ENCODE peak calls at places on chromosomes 16 and 17, in eight cellular contexts. A, T, U, M, P, C, H and B are unnamed samples.

GRCh38 chr17:66602659-66603363 is 232.1 kb upstream of the CACNG5 start:
- DNase-seq in P (no peak), H (peak), U (no peak), T (no peak), A (peak), M (no peak), C (no peak), B (no peak)

GRCh38 chr17:7887482-7888183 is 956 bp upstream of the CHD3 start:
- DNase-seq in P (peak), M (peak), A (peak), H (peak), T (peak), U (peak), C (peak), B (peak)

GRCh38 chr17:3966720-3967363 is 2.6 kb upstream of the ATP2A3 start:
- DNase-seq in M (no peak), T (no peak), P (peak), H (no peak), U (no peak), A (no peak), C (no peak), B (no peak)

GRCh38 chr17:27571563-27572129 is 59.3 kb upstream of the LGALS9 start:
- DNase-seq in A (no peak), U (no peak), H (no peak), P (no peak), M (no peak), C (no peak), T (no peak), B (no peak)

GRCh38 chr17:8121531-8122390 is 2.1 kb downstream of the HES7 start:
- DNase-seq in U (no peak), C (no peak), P (peak), M (peak), T (no peak), H (peak), A (peak), B (peak)

GRCh38 chr17:56770427-56770826 is 63.3 kb downstream of the C17orf67 start:
- DNase-seq in A (no peak), P (no peak), U (no peak), C (no peak), M (no peak), H (no peak), T (no peak), B (no peak)

GRCh38 chr16:67181346-67181745 is 2.4 kb downstream of the MATCAP1 start:
- DNase-seq in A (peak), P (peak), H (peak), T (no peak), U (no peak), C (peak), M (no peak), B (no peak)

GRCh38 chr16:525520-526180 is 1.9 kb upstream of the CAPN15 start:
- DNase-seq in C (peak), T (no peak), M (peak), U (peak), A (peak), P (peak), H (peak), B (no peak)

GRCh38 chr16:65094009-65094408 is 27.9 kb downstream of the CDH11 start:
- DNase-seq in M (no peak), U (no peak), C (no peak), T (no peak), H (no peak), P (no peak), A (no peak), B (no peak)

GRCh38 chr16:81908466-81909230 is 102.6 kb downstream of the SDR42E1 start:
- DNase-seq in A (no peak), M (no peak), P (no peak), H (no peak), C (no peak), U (no peak), T (no peak), B (no peak)
- TF ChIP-seq CTCF in A (no peak), M (no peak), P (no peak), H (no peak), C (no peak), U (no peak), T (no peak), B (no peak)

GRCh38 chr16:24049113-24049512 is 207.0 kb upstream of the CACNG3 start:
- DNase-seq in C (no peak), T (no peak), U (no peak), M (no peak), A (no peak), H (no peak), P (no peak), B (no peak)

GRCh38 chr16:24041834-24042631 is 206.2 kb downstream of the PRKCB start:
- DNase-seq in C (peak), U (peak), A (peak), M (peak), H (peak), P (peak), T (peak), B (peak)

GRCh38 chr16:24046442-24046841 is 209.7 kb upstream of the CACNG3 start:
- DNase-seq in P (no peak), T (no peak), H (no peak), C (no peak), U (no peak), A (no peak), M (peak), B (no peak)

GRCh38 chr16:24044467-24044866 is 208.7 kb downstream of the PRKCB start:
- DNase-seq in P (no peak), A (no peak), U (no peak), C (no peak), M (no peak), T (no peak), H (no peak), B (no peak)

GRCh38 chr16:24045641-24046040 is 209.9 kb downstream of the PRKCB start:
- DNase-seq in M (peak), P (no peak), T (no peak), U (no peak), C (no peak), A (no peak), H (no peak), B (peak)
- TF ChIP-seq CTCF in M (peak), P (peak), T (no peak), U (peak), C (no peak), A (no peak), H (peak), B (peak)

GRCh38 chr17:37206299-37206698 is 169.5 kb upstream of the C17orf78 start:
- DNase-seq in U (no peak), M (no peak), H (no peak), T (no peak), C (no peak), P (no peak), A (no peak), B (no peak)

GRCh38 chr17:37207103-37207502 is 168.7 kb upstream of the C17orf78 start:
- DNase-seq in T (no peak), P (no peak), A (no peak), H (no peak), M (no peak), U (no peak), C (no peak), B (no peak)

GRCh38 chr17:37213927-37214326 is 161.9 kb upstream of the C17orf78 start:
- DNase-seq in U (no peak), C (no peak), M (no peak), T (no peak), A (no peak), P (no peak), H (no peak), B (no peak)

DNA sequence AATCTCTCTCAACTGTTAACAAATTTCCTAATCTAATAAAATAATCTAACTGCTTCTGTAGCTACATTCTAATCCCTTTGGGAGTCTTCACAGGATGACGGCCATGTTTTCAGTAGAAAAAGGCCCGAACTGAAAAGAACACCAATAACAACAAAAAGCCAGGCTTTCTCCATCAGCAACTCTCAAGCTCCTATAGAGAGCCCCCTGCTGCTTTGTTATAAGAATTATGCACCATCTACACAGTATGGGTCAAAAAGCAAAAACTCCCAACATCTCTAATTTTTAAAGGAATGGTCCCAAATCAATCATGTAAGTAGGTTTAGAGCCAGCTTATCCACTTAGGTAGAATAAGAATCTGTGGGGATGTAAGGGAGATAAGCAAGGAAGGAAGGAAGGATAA is 163.6 kb upstream of the C17orf78 start:
- DNase-seq in U (no peak), H (peak), C (no peak), A (peak), M (peak), P (no peak), T (no peak), B (no peak)
- TF ChIP-seq CTCF in U (peak), H (peak), C (peak), A (peak), M (no peak), P (no peak), T (no peak), B (no peak)

DNA sequence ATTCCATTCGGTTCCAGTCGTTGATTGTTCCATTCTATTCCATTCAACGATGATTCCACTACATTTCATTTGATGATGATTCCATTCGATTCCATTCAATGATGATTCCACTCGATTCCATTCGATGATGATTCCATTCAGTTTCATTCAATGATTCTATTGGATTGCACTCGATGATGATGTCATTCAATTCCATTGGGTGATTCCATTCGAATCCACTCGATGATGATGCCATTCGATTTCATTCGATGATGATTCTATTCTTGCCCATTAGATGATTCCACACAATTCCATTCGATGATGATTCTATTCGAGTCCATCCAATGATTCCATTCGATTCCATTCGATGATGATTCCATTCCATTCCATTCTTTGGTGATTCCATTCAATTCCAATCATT is 1283.7 kb downstream of the TP53TG3F start:
- DNase-seq in P (no peak), H (no peak), A (no peak), M (no peak), U (no peak), T (no peak), C (no peak), B (no peak)
- TF ChIP-seq CTCF in P (no peak), H (no peak), A (no peak), M (no peak), U (no peak), T (no peak), C (no peak), B (no peak)

GRCh38 chr16:81696959-81697293 is 82.2 kb upstream of the PLCG2 start:
- DNase-seq in P (no peak), C (no peak), T (no peak), A (no peak), U (no peak), M (no peak), H (no peak), B (no peak)

GRCh38 chr16:81695431-81695890 is 83.6 kb upstream of the PLCG2 start:
- DNase-seq in A (no peak), H (peak), T (no peak), U (no peak), P (no peak), C (no peak), M (no peak), B (no peak)

GRCh38 chr16:81697886-81698635 is 81.0 kb upstream of the PLCG2 start:
- DNase-seq in T (no peak), M (no peak), P (peak), U (no peak), C (no peak), H (no peak), A (peak), B (no peak)

GRCh38 chr16:81696136-81696958 is 82.7 kb upstream of the PLCG2 start:
- DNase-seq in C (no peak), U (no peak), A (no peak), H (no peak), T (no peak), M (no peak), P (no peak), B (no peak)

DNA sequence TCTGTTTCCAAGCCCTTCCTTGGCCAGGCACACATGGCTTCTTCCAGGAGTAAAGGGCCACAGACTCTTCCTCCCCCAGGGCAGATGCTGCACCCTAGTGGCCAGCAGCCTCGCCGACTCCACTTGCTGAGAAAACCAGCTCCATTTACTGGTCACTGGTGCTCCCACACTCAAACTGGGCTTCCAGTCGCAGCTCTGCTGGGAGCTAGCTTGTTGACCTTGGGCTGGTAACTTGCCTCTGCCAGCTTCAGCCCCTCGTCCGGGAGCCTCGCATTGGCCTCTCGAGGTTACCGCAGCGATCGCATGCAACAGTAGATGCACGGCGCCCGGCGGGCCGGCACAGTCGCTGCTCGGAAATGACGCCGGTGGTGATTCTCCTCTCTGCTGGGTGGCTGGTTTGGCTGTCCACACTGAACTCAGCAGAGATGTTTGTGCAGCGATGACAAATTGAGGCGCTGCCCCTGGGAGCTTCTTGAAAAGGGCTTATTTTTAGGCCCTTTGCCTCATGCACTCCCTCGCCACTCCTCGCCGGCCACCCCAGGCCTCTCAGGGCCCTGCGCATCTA is 81.7 kb upstream of the PLCG2 start:
- DNase-seq in U (peak), T (no peak), H (peak), M (peak), C (no peak), P (peak), A (peak), B (peak)
- TF ChIP-seq CTCF in U (peak), T (peak), H (peak), M (peak), C (peak), P (peak), A (peak), B (peak)

GRCh38 chr16:4390266-4391260 is 18.9 kb downstream of the VASN start:
- DNase-seq in C (no peak), U (no peak), A (no peak), H (no peak), P (no peak), M (no peak), T (no peak), B (no peak)
- TF ChIP-seq CTCF in C (peak), U (no peak), A (peak), H (no peak), P (no peak), M (no peak), T (no peak), B (no peak)

GRCh38 chr16:14309001-14309886 is 238.1 kb downstream of the MRTFB start:
- DNase-seq in T (no peak), H (no peak), P (peak), M (no peak), C (no peak), A (peak), U (no peak), B (no peak)
- TF ChIP-seq CTCF in T (no peak), H (peak), P (peak), M (no peak), C (peak), A (peak), U (no peak), B (no peak)

GRCh38 chr17:9821921-9822320 is at the start of gene GSG1L2:
- DNase-seq in A (no peak), C (no peak), H (no peak), P (no peak), T (no peak), U (no peak), M (no peak), B (no peak)

GRCh38 chr17:9828296-9829059 is 2.8 kb downstream of the GLP2R start:
- DNase-seq in U (no peak), P (no peak), M (no peak), H (peak), C (no peak), T (no peak), A (peak), B (no peak)

GRCh38 chr17:9824797-9825338 is 856 bp upstream of the GLP2R start:
- DNase-seq in C (no peak), H (no peak), T (no peak), A (no peak), M (no peak), U (no peak), P (no peak), B (no peak)

GRCh38 chr17:9825751-9826150 is at the start of gene GLP2R:
- DNase-seq in P (no peak), A (no peak), H (no peak), T (no peak), C (no peak), M (no peak), U (no peak), B (no peak)

GRCh38 chr17:9824094-9824493 is 1.6 kb upstream of the GLP2R start:
- DNase-seq in H (no peak), P (no peak), C (no peak), T (no peak), U (no peak), A (no peak), M (no peak), B (no peak)
- TF ChIP-seq CTCF in H (peak), P (no peak), C (peak), T (no peak), U (peak), A (no peak), M (no peak), B (no peak)

DNA sequence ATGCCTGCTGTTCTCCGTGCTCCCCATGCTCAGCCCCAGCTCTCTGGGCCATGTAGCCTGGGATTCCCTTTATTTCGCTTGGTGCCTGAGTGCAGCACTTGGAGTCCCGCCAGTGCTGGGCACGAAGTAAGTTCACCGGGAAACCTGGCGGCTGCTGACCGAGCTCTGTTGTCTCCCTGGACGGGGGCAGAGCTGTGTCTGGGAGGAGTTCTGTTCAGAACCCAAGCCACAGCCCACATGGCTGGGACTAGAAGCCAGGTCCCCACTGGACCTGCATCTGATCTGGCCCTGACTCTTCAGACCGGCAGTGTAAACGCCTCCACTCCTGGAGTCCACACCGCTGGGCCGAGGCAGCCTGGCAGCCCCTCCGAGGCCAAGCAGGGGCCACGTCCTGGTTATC is 37.5 kb upstream of the CIBAR2 start:
- DNase-seq in M (no peak), C (no peak), H (no peak), U (no peak), T (no peak), P (peak), A (no peak), B (no peak)
- TF ChIP-seq CTCF in M (no peak), C (no peak), H (no peak), U (no peak), T (no peak), P (no peak), A (no peak), B (no peak)

DNA sequence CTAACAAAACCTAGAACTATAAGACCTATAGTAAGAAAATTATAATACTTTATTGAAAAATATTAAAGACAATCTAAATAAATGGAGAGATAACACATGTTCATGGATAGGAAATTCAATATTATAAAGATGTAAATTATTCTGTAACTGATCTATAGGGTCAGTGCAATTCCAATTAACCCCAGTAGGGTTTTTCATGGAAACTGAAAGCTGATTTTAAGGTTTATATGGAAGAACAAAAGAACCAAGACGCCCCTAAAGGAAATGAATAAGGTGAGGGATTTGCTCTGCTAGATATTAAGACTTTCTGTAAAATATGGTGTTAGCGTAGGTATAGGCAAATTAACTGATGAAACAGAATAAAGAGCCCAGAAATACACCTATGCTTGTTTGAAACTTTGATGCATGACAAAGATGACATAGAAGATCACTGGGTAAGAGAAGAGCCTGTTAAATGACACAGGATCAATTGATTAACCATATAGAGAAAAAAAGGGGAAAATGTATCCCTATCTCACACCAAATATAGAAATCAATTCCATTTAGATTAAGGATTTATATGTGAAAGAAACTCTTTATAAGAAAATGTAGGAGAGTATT is 3.0 kb downstream of the ICAM2 start:
- DNase-seq in M (no peak), T (no peak), P (no peak), U (no peak), A (no peak), H (no peak), C (no peak), B (no peak)
- TF ChIP-seq CTCF in M (peak), T (no peak), P (no peak), U (peak), A (peak), H (peak), C (peak), B (peak)